ENCODE peak calls at places on chromosomes 1 and 21, in five cellular contexts. F, Z, W, L and J are unnamed samples.

GRCh38 chr21:40623550-40623949 is 223.4 kb downstream of the DSCAM start:
- DNase-seq in W (no peak), F (no peak), L (no peak), Z (no peak), J (no peak)

GRCh38 chr1:50976111-50976889 is 6.3 kb downstream of the CDKN2C start:
- DNase-seq in L (no peak), Z (no peak), W (peak), F (peak), J (no peak)

GRCh38 chr21:25313891-25314646 is 293.2 kb downstream of the MRPL39 start:
- DNase-seq in F (no peak), L (no peak), W (peak), Z (no peak), J (peak)

GRCh38 chr1:48673725-48674124 is 103.0 kb downstream of the BEND5 start:
- DNase-seq in F (peak), L (no peak), W (no peak), Z (no peak), J (no peak)

GRCh38 chr1:151980287-151981177 is 13.1 kb downstream of the S100A10 start:
- DNase-seq in L (no peak), Z (peak), W (peak), F (no peak), J (peak)

GRCh38 chr1:2350486-2350885 is 40.9 kb downstream of the MORN1 start:
- DNase-seq in L (peak), F (no peak), Z (peak), W (no peak), J (no peak)

GRCh38 chr1:15684042-15684461 is at the start of gene PLEKHM2:
- DNase-seq in F (no peak), L (no peak), Z (peak), W (peak), J (peak)

GRCh38 chr1:27521336-27522147 is 31.6 kb upstream of the WASF2 start:
- DNase-seq in W (no peak), Z (peak), F (peak), L (no peak), J (no peak)

GRCh38 chr1:108862698-108863477 is 6.0 kb upstream of the AKNAD1 start:
- DNase-seq in Z (no peak), W (no peak), L (no peak), F (no peak), J (no peak)

GRCh38 chr1:58628987-58629598 is 52.0 kb upstream of the TACSTD2 start:
- DNase-seq in Z (no peak), W (peak), L (no peak), F (no peak), J (no peak)

GRCh38 chr21:37245151-37245550 is 22.0 kb downstream of the VPS26C start:
- DNase-seq in Z (no peak), L (no peak), W (no peak), F (no peak), J (no peak)

GRCh38 chr1:15760520-15761211 is 2.1 kb downstream of the FBLIM1 start:
- DNase-seq in F (no peak), L (no peak), Z (peak), W (peak), J (peak)

GRCh38 chr21:43211085-43212071 is 42.6 kb downstream of the CRYAA start:
- DNase-seq in Z (peak), F (peak), W (peak), L (no peak), J (no peak)

GRCh38 chr1:66285618-66286270 is 248.2 kb upstream of the SGIP1 start:
- DNase-seq in Z (no peak), L (no peak), F (no peak), W (no peak), J (no peak)

GRCh38 chr1:156100205-156100995 is 14.1 kb upstream of the LMNA start:
- DNase-seq in W (no peak), F (no peak), L (no peak), Z (no peak), J (no peak)

GRCh38 chr21:26815197-26815596 is 30.0 kb downstream of the ADAMTS1 start:
- DNase-seq in W (no peak), Z (no peak), F (no peak), L (no peak), J (no peak)